ENCODE peak calls at places on chromosome 7, in seven cellular contexts. C is breast epithelium, T is PC-3, Z is brain microvascular endothelial cell, F is cardiac muscle cell, X is mammary epithelial cell, D is testis. S is an unnamed sample. For H3K36me3, the result is how much of the 10 kb centered on the place peaks cover.

GRCh38 chr7:55130079-55130476 is 111.3 kb downstream of the EGFR start:
- DNase-seq in C (no peak), T (no peak), Z (no peak), F (no peak), X (peak), D (no peak), S (no peak)

GRCh38 chr7:51369746-51370145 is 53.1 kb upstream of the COBL start:
- DNase-seq in C (no peak), T (peak), Z (peak), F (peak), X (peak), D (no peak), S (no peak)

GRCh38 chr7:133629696-133630095 is 376.8 kb downstream of the EXOC4 start:
- DNase-seq in C (no peak), T (no peak), Z (no peak), F (no peak), X (no peak), D (no peak), S (no peak)

GRCh38 chr7:7686806-7687205 is 31.6 kb downstream of the RPA3 start:
- DNase-seq in C (no peak), T (no peak), Z (no peak), F (no peak), X (no peak), D (no peak), S (no peak)

GRCh38 chr7:81457858-81458522 is 311.9 kb downstream of the HGF start:
- DNase-seq in C (no peak), T (peak), Z (no peak), F (peak), X (no peak), D (no peak), S (peak)

GRCh38 chr7:116588641-116589594 is 64.1 kb downstream of the CAV1 start:
- DNase-seq in C (no peak), T (peak), Z (peak), F (peak), X (peak), D (no peak), S (peak)

GRCh38 chr7:100567751-100568175 is 5.9 kb downstream of the SAP25 start:
- DNase-seq in C (no peak), T (no peak), Z (no peak), F (no peak), X (no peak), D (no peak), S (no peak)

GRCh38 chr7:91527460-91527859 is 263.2 kb downstream of the FZD1 start:
- DNase-seq in C (no peak), T (no peak), Z (no peak), F (no peak), X (peak), D (no peak), S (no peak)

GRCh38 chr7:17325364-17325763 is 26.9 kb downstream of the AHR start:
- DNase-seq in C (no peak), T (peak), Z (no peak), F (no peak), X (peak), D (no peak), S (no peak)

GRCh38 chr7:132404261-132404660 is 172.0 kb downstream of the PLXNA4 start:
- DNase-seq in C (no peak), T (no peak), Z (no peak), F (no peak), X (no peak), D (no peak), S (no peak)

GRCh38 chr7:43353902-43354301 is 229.0 kb upstream of the STK17A start:
- DNase-seq in C (no peak), T (peak), Z (no peak), F (no peak), X (no peak), D (no peak), S (no peak)

GRCh38 chr7:135389971-135390370 is 119.9 kb downstream of the CNOT4 start:
- DNase-seq in C (no peak), T (no peak), Z (no peak), F (no peak), X (no peak), D (peak), S (no peak)

GRCh38 chr7:13946181-13946580 is 43.3 kb downstream of the ETV1 start:
- DNase-seq in C (no peak), T (peak), Z (peak), F (no peak), X (no peak), D (no peak), S (no peak)

GRCh38 chr7:54904986-54905385 is 113.8 kb upstream of the EGFR start:
- DNase-seq in C (no peak), T (no peak), Z (no peak), F (no peak), X (no peak), D (no peak), S (no peak)

GRCh38 chr7:42605800-42606199 is 306.1 kb downstream of the C7orf25 start:
- DNase-seq in C (no peak), T (peak), Z (peak), F (no peak), X (peak), D (no peak), S (no peak)

GRCh38 chr7:87192784-87193487 is 26.6 kb downstream of the TMEM243 start:
- DNase-seq in C (no peak), T (no peak), Z (no peak), F (no peak), X (no peak), D (no peak), S (no peak)

GRCh38 chr7:6462094-6462493 is 14.3 kb upstream of the DAGLB start:
- DNase-seq in C (no peak), T (no peak), Z (no peak), F (no peak), X (no peak), D (no peak), S (no peak)

GRCh38 chr7:43895847-43896415 is 10.5 kb downstream of the URGCP start:
- DNase-seq in C (no peak), T (no peak), Z (no peak), F (no peak), X (no peak), D (no peak), S (no peak)

GRCh38 chr7:79401254-79401653 is 52.2 kb downstream of the MAGI2 start:
- DNase-seq in C (no peak), T (no peak), Z (no peak), F (no peak), X (no peak), D (no peak), S (no peak)

GRCh38 chr7:25037325-25037724 is 57.3 kb upstream of the OSBPL3 start:
- DNase-seq in C (no peak), T (no peak), Z (no peak), F (no peak), X (peak), D (no peak), S (no peak)

GRCh38 chr7:80659120-80660055 is 20.9 kb downstream of the CD36 start:
- DNase-seq in C (no peak), T (peak), Z (no peak), F (peak), X (peak), D (no peak), S (no peak)

GRCh38 chr7:78953726-78954363 is 499.6 kb downstream of the MAGI2 start:
- DNase-seq in C (no peak), T (no peak), Z (no peak), F (no peak), X (no peak), D (no peak), S (no peak)

GRCh38 chr7:106329971-106330733 is 45.4 kb upstream of the NAMPT start:
- DNase-seq in C (no peak), T (peak), Z (peak), F (no peak), X (peak), D (no peak), S (no peak)

GRCh38 chr7:28988818-28989595 is 30.9 kb upstream of the TRIL start:
- DNase-seq in C (no peak), T (peak), Z (peak), F (no peak), X (peak), D (no peak), S (no peak)

GRCh38 chr7:128201067-128201689 is 39.9 kb upstream of the LEP start:
- DNase-seq in C (no peak), T (no peak), Z (no peak), F (peak), X (no peak), D (peak), S (no peak)

GRCh38 chr7:137816696-137817320 is 30.0 kb downstream of the DGKI start:
- DNase-seq in C (no peak), T (peak), Z (no peak), F (no peak), X (no peak), D (no peak), S (no peak)

GRCh38 chr7:157727964-157728615 is 391.3 kb downstream of the DNAJB6 start:
- DNase-seq in C (no peak), T (no peak), Z (no peak), F (no peak), X (no peak), D (no peak), S (no peak)

GRCh38 chr7:81937091-81937490 is 167.2 kb upstream of the HGF start:
- DNase-seq in C (no peak), T (no peak), Z (no peak), F (no peak), X (peak), D (no peak), S (no peak)

GRCh38 chr7:155405399-155406318 is 52.3 kb upstream of the EN2 start:
- DNase-seq in C (no peak), T (peak), Z (no peak), F (peak), X (no peak), D (no peak), S (no peak)

GRCh38 chr7:71707041-71707440 is 575.1 kb downstream of the GALNT17 start:
- DNase-seq in C (no peak), T (no peak), Z (no peak), F (no peak), X (no peak), D (no peak), S (no peak)

GRCh38 chr7:82443044-82443800 is at the start of gene CACNA2D1:
- DNase-seq in C (no peak), T (no peak), Z (no peak), F (peak), X (peak), D (peak), S (no peak)

GRCh38 chr7:16084370-16084769 is 337.0 kb downstream of the CRPPA start:
- DNase-seq in C (no peak), T (peak), Z (no peak), F (no peak), X (no peak), D (no peak), S (no peak)

GRCh38 chr7:17674956-17675300 is 265.4 kb downstream of the SNX13 start:
- DNase-seq in C (no peak), T (no peak), Z (no peak), F (no peak), X (peak), D (no peak), S (no peak)

GRCh38 chr7:101168412-101169049 is 3.2 kb upstream of the VGF start:
- DNase-seq in C (no peak), T (no peak), Z (no peak), F (no peak), X (no peak), D (no peak), S (no peak)

GRCh38 chr7:143331179-143331825 is 15.4 kb downstream of the CLCN1 start:
- DNase-seq in C (no peak), T (peak), Z (peak), F (no peak), X (peak), D (no peak), S (no peak)

GRCh38 chr7:47580811-47581331 is 1.0 kb downstream of the TNS3 start:
- DNase-seq in C (no peak), T (peak), Z (no peak), F (no peak), X (no peak), D (peak), S (no peak)

GRCh38 chr7:159104188-159105030 is 40.3 kb downstream of the VIPR2 start:
- DNase-seq in C (peak), T (no peak), Z (no peak), F (no peak), X (no peak), D (no peak), S (no peak)
- H3K36me3 ChIP-seq in C (under half), T (under half), Z (under half), F (under half), X (under half), D (under half), S (under half)

DNA sequence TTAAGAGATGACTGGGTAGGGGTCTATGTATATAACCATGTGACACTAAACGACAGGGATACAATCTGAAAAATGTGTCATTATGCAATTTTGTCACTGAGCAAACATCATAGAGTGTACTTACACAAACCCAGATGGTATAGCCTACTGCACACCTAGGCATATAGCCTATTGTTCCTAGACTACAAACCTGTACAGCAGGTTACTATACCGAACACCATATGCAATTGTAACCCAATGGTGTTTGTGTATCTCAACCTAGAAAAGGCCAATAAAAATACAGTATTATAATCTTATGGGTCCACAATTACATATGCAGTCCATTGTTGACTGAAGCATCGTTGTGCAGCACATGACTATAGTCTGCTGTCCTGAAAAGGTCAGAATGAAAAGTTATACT is 22.9 kb downstream of the STRIP2 start:
- DNase-seq in C (no peak), T (no peak), Z (no peak), F (no peak), X (no peak), D (no peak), S (no peak)
- H3K36me3 ChIP-seq in C (under half), T (under half), Z (under half), F (half or more), X (under half), D (under half), S (under half)

DNA sequence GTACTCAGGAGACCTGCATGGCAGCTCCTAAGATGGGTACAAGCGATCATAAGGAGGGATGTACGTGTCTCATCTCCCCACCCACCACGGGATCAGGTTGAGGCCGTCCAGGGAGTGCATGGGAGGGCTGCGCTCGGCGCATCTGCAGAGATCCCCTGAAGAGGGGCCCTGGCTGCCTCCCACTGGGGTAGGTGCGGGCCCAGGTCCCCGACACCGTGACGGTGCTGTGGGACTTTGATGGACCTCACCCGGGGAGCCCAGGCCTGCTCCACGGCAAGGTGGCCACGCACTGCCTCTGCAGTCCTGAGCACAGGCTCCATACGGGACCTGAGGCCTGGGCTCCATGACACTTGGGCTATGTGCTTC is 12.7 kb downstream of the GET4 start:
- DNase-seq in C (no peak), T (no peak), Z (no peak), F (no peak), X (no peak), D (no peak), S (no peak)
- H3K36me3 ChIP-seq in C (under half), T (under half), Z (under half), F (under half), X (under half), D (under half), S (under half)

DNA sequence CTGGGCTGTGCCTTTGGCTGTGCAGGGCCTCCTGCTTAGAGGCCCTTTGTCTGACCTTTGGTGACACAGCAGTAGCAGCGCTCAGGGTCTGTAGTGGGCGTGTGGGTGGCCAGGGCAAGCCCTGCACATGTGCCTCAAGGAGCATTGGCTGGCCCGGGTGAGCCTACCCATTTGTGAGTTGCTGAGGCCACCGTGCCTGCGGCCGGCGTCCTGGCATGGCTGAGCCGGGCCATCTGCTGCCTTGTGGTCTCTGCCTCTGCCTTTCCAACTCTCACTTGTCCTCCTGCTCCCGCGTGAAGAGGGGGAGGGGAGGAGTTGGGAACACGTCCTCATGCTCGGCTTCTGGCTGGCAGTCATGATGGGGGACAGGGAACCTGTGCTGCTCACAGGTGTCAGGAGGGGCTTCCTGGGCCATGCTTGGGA is 9.2 kb upstream of the ORAI2 start:
- DNase-seq in C (no peak), T (no peak), Z (no peak), F (no peak), X (no peak), D (no peak), S (no peak)
- H3K36me3 ChIP-seq in C (under half), T (under half), Z (under half), F (under half), X (under half), D (under half), S (under half)

GRCh38 chr7:74516214-74516613 is 62.5 kb downstream of the GTF2IRD1 start:
- DNase-seq in C (no peak), T (no peak), Z (no peak), F (no peak), X (no peak), D (no peak), S (no peak)

GRCh38 chr7:74512762-74513161 is 59.1 kb downstream of the GTF2IRD1 start:
- DNase-seq in C (no peak), T (no peak), Z (no peak), F (no peak), X (no peak), D (no peak), S (no peak)

GRCh38 chr7:74518041-74518440 is 64.3 kb downstream of the GTF2IRD1 start:
- DNase-seq in C (no peak), T (no peak), Z (no peak), F (no peak), X (no peak), D (no peak), S (no peak)

GRCh38 chr7:74514131-74514591 is 60.5 kb downstream of the GTF2IRD1 start:
- DNase-seq in C (no peak), T (no peak), Z (no peak), F (peak), X (no peak), D (no peak), S (no peak)

GRCh38 chr7:74515276-74515675 is 61.6 kb downstream of the GTF2IRD1 start:
- DNase-seq in C (no peak), T (no peak), Z (no peak), F (no peak), X (no peak), D (no peak), S (no peak)
- H3K36me3 ChIP-seq in C (under half), T (under half), Z (under half), F (under half), X (under half), D (under half), S (half or more)